ENCODE peak calls at places on chromosomes 6 and 20, in seven cellular contexts. S is PC-3; N is left ventricle myocardium inferior; X is CD4-positive, alpha-beta memory T cell; D is right cardiac atrium; V is mammary epithelial cell; W is psoas muscle. U is an unnamed sample.

GRCh38 chr20:60326821-60327220 is 368.6 kb downstream of the CDH26 start:
- DNase-seq in S (no peak), N (no peak), X (no peak), D (no peak), V (no peak), W (no peak), U (no peak)

GRCh38 chr6:5569491-5569890 is 308.2 kb downstream of the FARS2 start:
- DNase-seq in S (peak), N (no peak), X (no peak), D (no peak), V (no peak), W (no peak), U (no peak)

GRCh38 chr6:56230976-56231566 is 16.3 kb downstream of the COL21A1 start:
- DNase-seq in S (peak), N (no peak), X (no peak), D (no peak), V (peak), W (no peak), U (no peak)

GRCh38 chr6:3310710-3311109 is 52.0 kb downstream of the PSMG4 start:
- DNase-seq in S (peak), N (no peak), X (no peak), D (no peak), V (peak), W (no peak), U (no peak)

GRCh38 chr6:152575186-152575585 is 62.0 kb downstream of the SYNE1 start:
- DNase-seq in S (no peak), N (no peak), X (no peak), D (no peak), V (no peak), W (no peak), U (no peak)

GRCh38 chr6:37624606-37625574 is 72.8 kb downstream of the MDGA1 start:
- DNase-seq in S (peak), N (peak), X (peak), D (peak), V (peak), W (peak), U (no peak)

GRCh38 chr20:17835240-17835940 is 133.2 kb downstream of the SNX5 start:
- DNase-seq in S (peak), N (peak), X (no peak), D (peak), V (peak), W (peak), U (no peak)

GRCh38 chr6:73234732-73235131 is 9.4 kb upstream of the KHDC1L start:
- DNase-seq in S (peak), N (no peak), X (no peak), D (no peak), V (peak), W (no peak), U (no peak)

GRCh38 chr20:44023515-44024371 is 109.1 kb downstream of the TOX2 start:
- DNase-seq in S (no peak), N (no peak), X (no peak), D (no peak), V (no peak), W (no peak), U (no peak)

GRCh38 chr6:164105705-164106104 is 691.2 kb downstream of the QKI start:
- DNase-seq in S (no peak), N (no peak), X (no peak), D (no peak), V (no peak), W (no peak), U (no peak)

GRCh38 chr6:170209354-170210025 is 81.4 kb downstream of the DLL1 start:
- DNase-seq in S (no peak), N (no peak), X (no peak), D (no peak), V (no peak), W (no peak), U (no peak)

GRCh38 chr6:31356216-31356945 is 598 bp downstream of the HLA-B start:
- DNase-seq in S (peak), N (peak), X (peak), D (peak), V (peak), W (peak), U (no peak)

GRCh38 chr6:21748343-21749063 is 155.0 kb downstream of the SOX4 start:
- DNase-seq in S (peak), N (no peak), X (no peak), D (no peak), V (peak), W (no peak), U (no peak)

GRCh38 chr20:64036346-64037198 is 590 bp downstream of the C20orf204 start:
- DNase-seq in S (no peak), N (no peak), X (no peak), D (no peak), V (no peak), W (no peak), U (no peak)

GRCh38 chr6:5084787-5085637 is at the start of gene PPP1R3G:
- DNase-seq in S (peak), N (peak), X (no peak), D (peak), V (peak), W (peak), U (no peak)

GRCh38 chr6:34663887-34664269 is 32.7 kb downstream of the ILRUN start:
- DNase-seq in S (no peak), N (no peak), X (no peak), D (no peak), V (no peak), W (no peak), U (no peak)

GRCh38 chr6:9511157-9511556 is 903.7 kb downstream of the TFAP2A start:
- DNase-seq in S (peak), N (no peak), X (no peak), D (no peak), V (no peak), W (no peak), U (no peak)

GRCh38 chr6:85669735-85670194 is 27.1 kb upstream of the SYNCRIP start:
- DNase-seq in S (peak), N (no peak), X (peak), D (no peak), V (peak), W (no peak), U (no peak)

GRCh38 chr6:53894086-53894485 is 99.3 kb downstream of the LRRC1 start:
- DNase-seq in S (peak), N (no peak), X (peak), D (no peak), V (peak), W (no peak), U (no peak)

GRCh38 chr6:27332692-27333641 is 20.9 kb upstream of the POM121L2 start:
- DNase-seq in S (peak), N (no peak), X (peak), D (no peak), V (peak), W (no peak), U (no peak)

GRCh38 chr6:38773338-38773737 is 58.2 kb downstream of the DNAH8 start:
- DNase-seq in S (peak), N (no peak), X (no peak), D (no peak), V (peak), W (no peak), U (no peak)

GRCh38 chr6:117602899-117603588 is 733 bp upstream of the GOPC start:
- DNase-seq in S (peak), N (no peak), X (no peak), D (no peak), V (no peak), W (no peak), U (no peak)

GRCh38 chr6:17816921-17817611 is 110.3 kb upstream of the NUP153 start:
- DNase-seq in S (peak), N (no peak), X (no peak), D (no peak), V (no peak), W (no peak), U (no peak)

GRCh38 chr20:57400821-57401564 is 9.8 kb downstream of the RBM38 start:
- DNase-seq in S (no peak), N (no peak), X (no peak), D (no peak), V (no peak), W (peak), U (no peak)

GRCh38 chr20:5844063-5844681 is 94.0 kb downstream of the SHLD1 start:
- DNase-seq in S (peak), N (no peak), X (peak), D (no peak), V (peak), W (no peak), U (no peak)

GRCh38 chr6:170108890-170109587 is 181.8 kb downstream of the DLL1 start:
- DNase-seq in S (no peak), N (peak), X (no peak), D (no peak), V (no peak), W (no peak), U (no peak)

GRCh38 chr6:166223091-166223490 is 55.4 kb upstream of the TBXT start:
- DNase-seq in S (no peak), N (no peak), X (no peak), D (no peak), V (no peak), W (no peak), U (no peak)

GRCh38 chr20:46894579-46894958 is at the start of gene EYA2:
- DNase-seq in S (no peak), N (peak), X (no peak), D (peak), V (no peak), W (peak), U (no peak)

GRCh38 chr6:89644864-89645263 is 6.3 kb upstream of the LYRM2 start:
- DNase-seq in S (peak), N (no peak), X (no peak), D (no peak), V (peak), W (no peak), U (no peak)

GRCh38 chr6:163923658-163924411 is 509.3 kb downstream of the QKI start:
- DNase-seq in S (no peak), N (no peak), X (no peak), D (no peak), V (no peak), W (peak), U (no peak)

GRCh38 chr20:1130849-1131248 is 12.4 kb downstream of the PSMF1 start:
- DNase-seq in S (no peak), N (peak), X (no peak), D (peak), V (no peak), W (peak), U (peak)

GRCh38 chr20:19995220-19995863 is 21.8 kb upstream of the NAA20 start:
- DNase-seq in S (peak), N (no peak), X (peak), D (no peak), V (no peak), W (no peak), U (no peak)

GRCh38 chr6:110688661-110689268 is 126.5 kb downstream of the CDK19 start:
- DNase-seq in S (peak), N (no peak), X (no peak), D (no peak), V (peak), W (no peak), U (no peak)

GRCh38 chr20:33668087-33668790 is 1.5 kb downstream of the ACTL10 start:
- DNase-seq in S (no peak), N (peak), X (no peak), D (no peak), V (no peak), W (no peak), U (no peak)

GRCh38 chr6:112216699-112217551 is 37.4 kb downstream of the LAMA4 start:
- DNase-seq in S (peak), N (no peak), X (no peak), D (no peak), V (peak), W (no peak), U (no peak)

GRCh38 chr6:19788684-19789083 is 48.5 kb upstream of the ID4 start:
- DNase-seq in S (no peak), N (no peak), X (no peak), D (no peak), V (no peak), W (no peak), U (no peak)

GRCh38 chr6:134230087-134230717 is 87.7 kb downstream of the SGK1 start:
- DNase-seq in S (no peak), N (peak), X (no peak), D (no peak), V (no peak), W (no peak), U (no peak)
- H3K27ac ChIP-seq in S (no peak), N (no peak), X (no peak), D (no peak), V (no peak), W (no peak), U (peak)

DNA sequence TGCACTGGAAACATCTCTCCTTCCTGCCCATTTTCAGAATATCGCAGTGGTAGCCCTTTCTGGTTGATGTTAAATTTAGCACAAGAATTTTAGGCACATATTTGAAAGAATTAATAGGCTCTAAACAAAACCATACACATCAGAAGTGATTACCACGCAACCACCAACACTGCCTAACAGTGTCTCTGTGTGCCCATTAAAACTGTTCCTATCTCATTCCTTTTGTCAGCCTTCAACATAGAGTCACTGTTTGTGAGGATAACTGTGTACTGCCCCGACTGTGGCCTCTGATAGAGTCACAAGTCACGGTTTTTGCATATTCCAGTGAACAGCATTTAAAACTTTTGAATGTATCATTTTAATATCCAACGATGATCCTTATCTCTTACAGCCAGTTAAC is 116.8 kb upstream of the TNFAIP3 start:
- DNase-seq in S (no peak), N (no peak), X (no peak), D (no peak), V (no peak), W (no peak), U (no peak)
- H3K27ac ChIP-seq in S (no peak), N (peak), X (no peak), D (no peak), V (no peak), W (no peak), U (no peak)

DNA sequence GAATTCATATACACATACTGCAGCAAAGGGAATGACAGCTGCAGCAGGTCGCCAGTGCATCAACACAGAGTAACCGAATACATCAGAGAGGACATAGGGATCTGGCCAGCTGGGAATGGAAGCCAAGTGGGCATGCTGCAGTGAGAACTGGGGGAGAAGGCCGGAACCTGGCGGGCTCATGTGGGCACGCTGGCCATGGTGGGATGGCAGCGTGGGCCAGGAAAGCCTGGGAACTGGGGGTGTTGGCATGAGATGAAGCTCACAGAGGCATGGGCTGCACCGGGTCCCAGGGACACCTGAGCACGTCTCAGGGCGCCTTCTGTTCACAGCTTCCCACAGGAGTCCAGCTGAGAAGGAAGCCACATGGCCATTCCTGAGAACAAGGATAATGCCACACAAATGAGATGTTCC is 139.5 kb upstream of the AGPAT4 start:
- DNase-seq in S (no peak), N (no peak), X (no peak), D (no peak), V (no peak), W (peak), U (no peak)
- H3K27ac ChIP-seq in S (no peak), N (no peak), X (no peak), D (no peak), V (no peak), W (peak), U (no peak)

GRCh38 chr6:41120058-41120457 is 34.1 kb downstream of the TREML1 start:
- DNase-seq in S (no peak), N (no peak), X (no peak), D (no peak), V (peak), W (no peak), U (no peak)
- H3K27ac ChIP-seq in S (no peak), N (no peak), X (no peak), D (no peak), V (peak), W (no peak), U (no peak)

DNA sequence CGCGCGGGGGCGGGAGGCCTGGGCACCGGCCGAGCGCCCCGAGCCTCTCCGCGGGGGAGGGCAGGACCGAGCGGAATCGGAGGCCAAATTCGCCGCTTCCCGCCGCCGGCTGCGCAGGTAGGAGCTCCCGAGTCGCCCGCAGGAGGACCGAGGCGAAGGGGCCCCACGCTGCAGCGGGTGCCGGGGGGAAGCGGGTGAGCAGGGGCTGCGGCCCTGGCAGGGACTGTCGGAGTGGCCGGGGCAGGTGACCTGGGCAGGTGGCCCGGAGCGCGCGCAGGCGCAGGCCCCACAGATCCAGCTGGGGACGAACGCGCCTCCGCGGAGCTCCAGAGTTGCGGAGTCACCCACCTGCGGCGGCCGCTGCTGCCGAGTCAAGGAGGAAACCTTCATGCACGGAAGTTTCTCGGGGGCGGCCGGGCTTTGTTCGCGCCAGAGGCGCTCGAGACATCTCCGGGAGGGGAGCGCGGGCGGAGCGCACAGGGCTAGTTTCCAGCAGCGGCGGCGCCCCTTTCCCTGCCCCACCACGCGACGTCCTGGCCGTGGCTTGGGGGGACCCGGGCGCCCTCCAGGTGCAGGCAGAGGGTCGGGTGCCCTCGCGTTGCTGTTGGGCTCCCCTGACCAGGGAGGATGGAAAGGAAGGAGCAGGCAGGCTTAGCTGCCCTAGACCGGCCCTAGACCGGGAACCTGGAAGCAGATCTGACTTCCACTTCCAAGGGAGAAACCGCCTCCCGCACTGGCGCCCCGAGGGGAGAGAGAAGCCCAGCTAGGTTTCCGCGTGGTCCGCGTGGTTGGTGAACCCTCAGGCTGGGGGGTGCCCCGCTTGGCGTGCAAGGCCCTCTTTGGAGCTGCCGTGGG is 590 bp downstream of the SLCO4A1 start:
- DNase-seq in S (peak), N (no peak), X (peak), D (no peak), V (peak), W (no peak), U (no peak)
- H3K27ac ChIP-seq in S (peak), N (peak), X (no peak), D (peak), V (no peak), W (peak), U (no peak)

GRCh38 chr6:145532361-145532760 is 203.0 kb downstream of the EPM2A start:
- DNase-seq in S (peak), N (no peak), X (no peak), D (no peak), V (no peak), W (no peak), U (no peak)

GRCh38 chr6:145530454-145530853 is 204.9 kb downstream of the EPM2A start:
- DNase-seq in S (no peak), N (no peak), X (no peak), D (no peak), V (no peak), W (no peak), U (no peak)

GRCh38 chr6:145529582-145529981 is 205.7 kb downstream of the EPM2A start:
- DNase-seq in S (peak), N (no peak), X (no peak), D (no peak), V (no peak), W (no peak), U (no peak)

GRCh38 chr6:145531032-145531431 is 204.3 kb downstream of the EPM2A start:
- DNase-seq in S (no peak), N (no peak), X (no peak), D (no peak), V (no peak), W (no peak), U (no peak)

DNA sequence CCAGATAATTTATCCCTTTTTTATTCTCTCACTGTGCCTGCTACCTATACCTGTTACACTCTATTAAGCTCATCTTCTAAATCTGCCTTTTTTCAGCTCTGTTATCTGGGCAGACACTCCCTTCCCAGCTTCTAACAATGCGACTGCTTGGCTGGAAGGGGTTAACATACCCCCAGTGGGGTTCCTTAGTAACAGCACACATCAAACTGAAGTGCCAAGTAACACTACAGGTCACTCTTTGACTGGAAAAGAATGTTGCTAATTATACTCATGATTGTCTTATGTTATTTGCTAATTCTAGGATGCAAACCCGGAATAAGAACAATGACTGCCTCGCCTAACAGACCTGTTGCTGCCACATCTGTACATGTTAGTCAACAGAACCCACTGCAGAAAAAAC is 203.5 kb downstream of the EPM2A start:
- DNase-seq in S (no peak), N (no peak), X (no peak), D (no peak), V (no peak), W (no peak), U (no peak)
- H3K27ac ChIP-seq in S (no peak), N (no peak), X (no peak), D (no peak), V (no peak), W (no peak), U (no peak)

DNA sequence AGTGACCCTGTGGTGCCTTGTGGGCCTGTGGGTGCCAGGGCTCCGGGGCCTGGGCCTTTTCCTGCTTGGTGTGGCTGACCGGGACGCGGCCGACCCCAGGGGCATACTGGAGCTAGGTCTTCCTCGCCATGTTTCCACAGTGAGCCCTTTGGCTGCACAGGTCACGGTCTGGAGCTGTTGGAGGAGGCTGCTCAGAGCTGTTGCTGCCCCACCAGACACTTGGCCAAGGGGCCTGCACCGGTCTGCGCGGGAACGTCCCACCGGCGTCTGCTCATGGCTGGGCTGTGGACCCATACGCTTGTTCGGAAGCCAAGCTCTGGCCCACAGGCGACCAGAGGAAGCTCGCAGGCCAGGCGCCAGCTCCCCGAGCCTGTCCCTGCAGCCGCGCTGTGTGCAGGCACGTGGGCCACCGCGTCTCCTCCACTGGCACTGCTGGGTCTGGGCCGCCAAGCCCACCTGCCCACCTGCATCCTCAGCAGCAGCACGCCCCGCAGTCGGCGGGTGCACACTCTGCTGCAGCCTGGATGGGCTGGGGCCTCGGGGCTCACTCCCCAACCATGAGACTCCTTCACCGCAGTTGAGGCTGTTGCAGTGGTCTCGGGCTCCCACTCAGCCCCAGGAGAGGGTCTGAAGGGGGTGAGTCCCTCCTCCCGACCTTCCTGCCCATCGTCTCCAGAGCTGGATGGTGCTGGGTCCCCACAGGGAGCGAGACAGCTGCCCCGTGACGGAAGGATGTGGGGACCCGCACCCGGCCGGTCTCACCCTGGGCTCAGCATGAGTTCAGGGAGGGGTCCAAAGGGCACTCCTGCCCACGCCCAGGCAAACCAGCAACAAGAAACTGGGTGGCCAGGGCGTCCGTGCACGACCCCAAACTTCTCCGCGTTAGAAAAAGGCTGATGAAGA is 15.5 kb upstream of the TCFL5 start:
- DNase-seq in S (no peak), N (peak), X (no peak), D (peak), V (no peak), W (peak), U (no peak)
- H3K27ac ChIP-seq in S (no peak), N (peak), X (no peak), D (peak), V (no peak), W (no peak), U (no peak)